ENCODE peak calls at places on chromosomes 16 and 17, in five cellular contexts. One of them, this sample, is unnamed.

GRCh38 chr17:80652751-80653330 is 108.2 kb downstream of the RPTOR start:
- DNase-seq in sigmoid colon: no peak
- DNase-seq in left ventricle myocardium inferior: no peak
- DNase-seq in tibial artery: no peak
- DNase-seq in neural progenitor cell: no peak
- DNase-seq in this sample: no peak

GRCh38 chr17:75976175-75976848 is 2.7 kb downstream of the ACOX1 start:
- DNase-seq in left ventricle myocardium inferior: no peak
- DNase-seq in neural progenitor cell: no peak
- DNase-seq in tibial artery: no peak
- DNase-seq in sigmoid colon: no peak
- DNase-seq in this sample: no peak

GRCh38 chr16:12057276-12057675 is 80.7 kb downstream of the SNX29 start:
- DNase-seq in tibial artery: no peak
- DNase-seq in left ventricle myocardium inferior: no peak
- DNase-seq in neural progenitor cell: no peak
- DNase-seq in sigmoid colon: peak; percentile 69
- DNase-seq in this sample: no peak

GRCh38 chr17:82927311-82927660 is 87.5 kb upstream of the ZNF750 start:
- DNase-seq in tibial artery: no peak
- DNase-seq in left ventricle myocardium inferior: no peak
- DNase-seq in sigmoid colon: no peak
- DNase-seq in neural progenitor cell: no peak
- DNase-seq in this sample: no peak

GRCh38 chr16:51416921-51417320 is 265.9 kb upstream of the SALL1 start:
- DNase-seq in neural progenitor cell: no peak
- DNase-seq in sigmoid colon: no peak
- DNase-seq in left ventricle myocardium inferior: no peak
- DNase-seq in tibial artery: no peak
- DNase-seq in this sample: no peak

GRCh38 chr16:73053379-73054130 is 5.6 kb upstream of the ZFHX3 start:
- DNase-seq in sigmoid colon: peak; percentile 70
- DNase-seq in neural progenitor cell: no peak
- DNase-seq in left ventricle myocardium inferior: no peak
- DNase-seq in tibial artery: peak; percentile 76
- DNase-seq in this sample: no peak

GRCh38 chr17:78341559-78342437 is 18.1 kb downstream of the SOCS3 start:
- DNase-seq in neural progenitor cell: peak; percentile 90
- DNase-seq in sigmoid colon: peak; percentile 89
- DNase-seq in left ventricle myocardium inferior: peak; percentile 85
- DNase-seq in tibial artery: peak; percentile 90
- DNase-seq in this sample: peak; percentile 84

GRCh38 chr17:50634123-50634914 is at the start of gene ABCC3:
- DNase-seq in left ventricle myocardium inferior: peak; percentile 30
- DNase-seq in sigmoid colon: no peak
- DNase-seq in tibial artery: peak; percentile 83
- DNase-seq in neural progenitor cell: peak; percentile 63
- DNase-seq in this sample: peak; percentile 55

GRCh38 chr17:76095943-76096342 is 7.6 kb downstream of the EXOC7 start:
- DNase-seq in tibial artery: no peak
- DNase-seq in sigmoid colon: peak; percentile 41
- DNase-seq in neural progenitor cell: no peak
- DNase-seq in left ventricle myocardium inferior: no peak
- DNase-seq in this sample: no peak

GRCh38 chr16:66979011-66979717 is 9.2 kb upstream of the CES4A start:
- DNase-seq in left ventricle myocardium inferior: peak; percentile 48
- DNase-seq in sigmoid colon: peak; percentile 74
- DNase-seq in neural progenitor cell: no peak
- DNase-seq in tibial artery: no peak
- DNase-seq in this sample: no peak

GRCh38 chr16:57882797-57883196 is 80.5 kb upstream of the KIFC3 start:
- DNase-seq in sigmoid colon: no peak
- DNase-seq in neural progenitor cell: peak; percentile 42
- DNase-seq in left ventricle myocardium inferior: no peak
- DNase-seq in tibial artery: peak; percentile 5
- DNase-seq in this sample: no peak

GRCh38 chr16:19175492-19176262 is 7.6 kb downstream of the SYT17 start:
- DNase-seq in left ventricle myocardium inferior: no peak
- DNase-seq in tibial artery: no peak
- DNase-seq in sigmoid colon: no peak
- DNase-seq in neural progenitor cell: no peak
- DNase-seq in this sample: no peak

GRCh38 chr17:60559659-60559994 is 33.6 kb upstream of the APPBP2 start:
- DNase-seq in tibial artery: no peak
- DNase-seq in neural progenitor cell: no peak
- DNase-seq in left ventricle myocardium inferior: no peak
- DNase-seq in sigmoid colon: no peak
- DNase-seq in this sample: no peak

GRCh38 chr16:15861996-15862395 is 5.2 kb upstream of the MYH11 start:
- DNase-seq in tibial artery: no peak
- DNase-seq in sigmoid colon: no peak
- DNase-seq in neural progenitor cell: no peak
- DNase-seq in left ventricle myocardium inferior: no peak
- DNase-seq in this sample: no peak

GRCh38 chr16:68064791-68065365 is 20.3 kb upstream of the NFATC3 start:
- DNase-seq in tibial artery: peak; percentile 83
- DNase-seq in left ventricle myocardium inferior: peak; percentile 63
- DNase-seq in sigmoid colon: no peak
- DNase-seq in neural progenitor cell: peak; percentile 79
- DNase-seq in this sample: peak; percentile 66

GRCh38 chr17:71632328-71632727 is 488.5 kb upstream of the SOX9 start:
- DNase-seq in neural progenitor cell: no peak
- DNase-seq in left ventricle myocardium inferior: no peak
- DNase-seq in tibial artery: no peak
- DNase-seq in sigmoid colon: no peak
- DNase-seq in this sample: no peak

GRCh38 chr17:37225458-37225857 is 150.3 kb upstream of the C17orf78 start:
- DNase-seq in left ventricle myocardium inferior: no peak
- DNase-seq in tibial artery: no peak
- DNase-seq in sigmoid colon: no peak
- DNase-seq in neural progenitor cell: peak; percentile 72
- DNase-seq in this sample: no peak

GRCh38 chr16:2426941-2427361 is 2.3 kb upstream of the CCNF start:
- DNase-seq in neural progenitor cell: no peak
- DNase-seq in sigmoid colon: peak; percentile 66
- DNase-seq in left ventricle myocardium inferior: no peak
- DNase-seq in tibial artery: no peak
- DNase-seq in this sample: no peak

GRCh38 chr16:25037632-25038031 is 22.5 kb upstream of the ARHGAP17 start:
- DNase-seq in tibial artery: no peak
- DNase-seq in neural progenitor cell: no peak
- DNase-seq in sigmoid colon: no peak
- DNase-seq in left ventricle myocardium inferior: no peak
- DNase-seq in this sample: no peak

GRCh38 chr17:4230142-4230541 is 33.6 kb downstream of the ANKFY1 start:
- DNase-seq in sigmoid colon: peak; percentile 91
- DNase-seq in tibial artery: no peak
- DNase-seq in left ventricle myocardium inferior: no peak
- DNase-seq in neural progenitor cell: no peak
- DNase-seq in this sample: no peak

GRCh38 chr17:2049333-2050245 is 5.3 kb upstream of the HIC1 start:
- DNase-seq in sigmoid colon: peak; percentile 92
- DNase-seq in tibial artery: peak; percentile 90
- DNase-seq in neural progenitor cell: peak; percentile 95
- DNase-seq in left ventricle myocardium inferior: peak; percentile 90
- DNase-seq in this sample: peak; percentile 89

GRCh38 chr17:51120739-51121619 is at the start of gene SPAG9:
- DNase-seq in left ventricle myocardium inferior: peak; percentile 97
- DNase-seq in sigmoid colon: peak; percentile 98
- DNase-seq in tibial artery: peak; percentile 99
- DNase-seq in neural progenitor cell: peak; percentile 98
- DNase-seq in this sample: peak; percentile 97

GRCh38 chr16:48609453-48610023 is 442 bp downstream of the N4BP1 start:
- DNase-seq in neural progenitor cell: peak; percentile 86
- DNase-seq in sigmoid colon: peak; percentile 82
- DNase-seq in left ventricle myocardium inferior: peak; percentile 74
- DNase-seq in tibial artery: peak; percentile 79
- DNase-seq in this sample: peak; percentile 78

GRCh38 chr16:396605-397004 is 394 bp upstream of the NME4 start:
- DNase-seq in tibial artery: peak; percentile 84
- DNase-seq in neural progenitor cell: peak; percentile 75
- DNase-seq in left ventricle myocardium inferior: peak; percentile 56
- DNase-seq in sigmoid colon: peak; percentile 80
- DNase-seq in this sample: no peak

GRCh38 chr17:8237175-8237574 is 10.7 kb downstream of the CTC1 start:
- DNase-seq in sigmoid colon: no peak
- DNase-seq in tibial artery: no peak
- DNase-seq in left ventricle myocardium inferior: no peak
- DNase-seq in neural progenitor cell: no peak
- DNase-seq in this sample: no peak

GRCh38 chr16:11560701-11561439 is 25.8 kb downstream of the LITAF start:
- DNase-seq in neural progenitor cell: peak; percentile 31
- DNase-seq in tibial artery: no peak
- DNase-seq in sigmoid colon: no peak
- DNase-seq in left ventricle myocardium inferior: no peak
- DNase-seq in this sample: no peak

GRCh38 chr17:38453951-38454421 is 25.7 kb downstream of the ARHGAP23 start:
- DNase-seq in left ventricle myocardium inferior: no peak
- DNase-seq in sigmoid colon: no peak
- DNase-seq in neural progenitor cell: peak; percentile 45
- DNase-seq in tibial artery: no peak
- DNase-seq in this sample: peak; percentile 57

GRCh38 chr17:36575028-36575427 is 16.7 kb upstream of the DHRS11 start:
- DNase-seq in sigmoid colon: no peak
- DNase-seq in tibial artery: no peak
- DNase-seq in left ventricle myocardium inferior: no peak
- DNase-seq in neural progenitor cell: no peak
- DNase-seq in this sample: no peak

GRCh38 chr17:50361561-50362480 is 11.2 kb downstream of the MRPL27 start:
- DNase-seq in left ventricle myocardium inferior: no peak
- DNase-seq in tibial artery: no peak
- DNase-seq in sigmoid colon: peak; percentile 75
- DNase-seq in neural progenitor cell: peak; percentile 80
- DNase-seq in this sample: no peak

GRCh38 chr17:29591737-29592624 is 951 bp upstream of the ANKRD13B start:
- DNase-seq in neural progenitor cell: peak; percentile 96
- DNase-seq in left ventricle myocardium inferior: peak; percentile 90
- DNase-seq in sigmoid colon: peak; percentile 93
- DNase-seq in tibial artery: peak; percentile 92
- DNase-seq in this sample: peak; percentile 93

GRCh38 chr17:57697891-57698708 is 47.0 kb downstream of the CCDC182 start:
- DNase-seq in tibial artery: no peak
- DNase-seq in neural progenitor cell: peak; percentile 62
- DNase-seq in sigmoid colon: no peak
- DNase-seq in left ventricle myocardium inferior: no peak
- DNase-seq in this sample: no peak
- H3K4me3 ChIP-seq in tibial artery: no peak overlapping the region
- H3K4me3 ChIP-seq in neural progenitor cell: no peak overlapping the region
- H3K4me3 ChIP-seq in sigmoid colon: no peak overlapping the region
- H3K4me3 ChIP-seq in left ventricle myocardium inferior: no peak overlapping the region
- H3K4me3 ChIP-seq in this sample: no peak overlapping the region

DNA sequence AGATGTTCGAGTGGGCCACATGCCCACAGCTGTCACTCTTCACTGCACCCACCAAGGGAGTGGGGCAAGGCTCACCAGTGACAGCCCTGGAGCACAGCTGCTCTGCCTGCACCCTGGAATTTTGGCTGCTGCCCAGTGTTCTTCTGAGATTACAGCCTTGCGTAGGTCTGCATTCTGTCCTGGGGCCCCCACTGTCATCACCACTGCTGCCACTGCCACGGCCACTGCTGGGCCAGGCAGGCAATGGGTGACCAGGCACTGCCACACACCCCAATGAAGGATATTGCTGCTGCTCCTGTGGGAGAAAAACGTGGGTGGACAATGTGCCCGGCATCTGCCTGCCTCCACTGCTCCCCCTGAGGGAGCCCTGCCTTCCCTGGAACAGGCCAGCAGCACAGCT is 1717.0 kb downstream of the TP53TG3F start:
- DNase-seq in tibial artery: no peak
- DNase-seq in sigmoid colon: no peak
- DNase-seq in left ventricle myocardium inferior: peak; percentile 51
- DNase-seq in neural progenitor cell: no peak
- DNase-seq in this sample: peak; percentile 36
- H3K9me3 ChIP-seq in tibial artery: no peaks in the 10 kb centered on the region
- H3K9me3 ChIP-seq in sigmoid colon: no peaks in the 10 kb centered on the region
- H3K9me3 ChIP-seq in left ventricle myocardium inferior: no peaks in the 10 kb centered on the region
- H3K9me3 ChIP-seq in neural progenitor cell: peaks cover 18% of the 10 kb centered on the region
- H3K9me3 ChIP-seq in this sample: no peaks in the 10 kb centered on the region

GRCh38 chr17:48129981-48130380 is 22.4 kb downstream of the SNX11 start:
- DNase-seq in tibial artery: no peak
- DNase-seq in left ventricle myocardium inferior: no peak
- DNase-seq in neural progenitor cell: peak; percentile 37
- DNase-seq in sigmoid colon: no peak
- DNase-seq in this sample: no peak

GRCh38 chr17:48128411-48128810 is 20.8 kb downstream of the SNX11 start:
- DNase-seq in sigmoid colon: no peak
- DNase-seq in left ventricle myocardium inferior: no peak
- DNase-seq in neural progenitor cell: peak; percentile 52
- DNase-seq in tibial artery: no peak
- DNase-seq in this sample: no peak

GRCh38 chr17:48134912-48135480 is 27.4 kb downstream of the SNX11 start:
- DNase-seq in neural progenitor cell: peak; percentile 66
- DNase-seq in left ventricle myocardium inferior: no peak
- DNase-seq in tibial artery: no peak
- DNase-seq in sigmoid colon: no peak
- DNase-seq in this sample: no peak

GRCh38 chr17:48131216-48131824 is 23.8 kb downstream of the SNX11 start:
- DNase-seq in left ventricle myocardium inferior: no peak
- DNase-seq in tibial artery: no peak
- DNase-seq in neural progenitor cell: peak; percentile 93
- DNase-seq in sigmoid colon: peak; percentile 70
- DNase-seq in this sample: no peak

GRCh38 chr17:48132375-48132774 is 24.8 kb downstream of the SNX11 start:
- DNase-seq in sigmoid colon: no peak
- DNase-seq in neural progenitor cell: no peak
- DNase-seq in left ventricle myocardium inferior: no peak
- DNase-seq in tibial artery: no peak
- DNase-seq in this sample: no peak
- H3K4me3 ChIP-seq in sigmoid colon: no peak overlapping the region
- H3K4me3 ChIP-seq in neural progenitor cell: no peak overlapping the region
- H3K4me3 ChIP-seq in left ventricle myocardium inferior: no peak overlapping the region
- H3K4me3 ChIP-seq in tibial artery: no peak overlapping the region
- H3K4me3 ChIP-seq in this sample: no peak overlapping the region

GRCh38 chr17:6657633-6658287 is 6.2 kb downstream of the C17orf100 start:
- DNase-seq in sigmoid colon: no peak
- DNase-seq in neural progenitor cell: no peak
- DNase-seq in left ventricle myocardium inferior: no peak
- DNase-seq in tibial artery: no peak
- DNase-seq in this sample: no peak
- H3K9me3 ChIP-seq in sigmoid colon: no peaks in the 10 kb centered on the region
- H3K9me3 ChIP-seq in neural progenitor cell: no peaks in the 10 kb centered on the region
- H3K9me3 ChIP-seq in left ventricle myocardium inferior: no peaks in the 10 kb centered on the region
- H3K9me3 ChIP-seq in tibial artery: no peaks in the 10 kb centered on the region
- H3K9me3 ChIP-seq in this sample: no peaks in the 10 kb centered on the region

DNA sequence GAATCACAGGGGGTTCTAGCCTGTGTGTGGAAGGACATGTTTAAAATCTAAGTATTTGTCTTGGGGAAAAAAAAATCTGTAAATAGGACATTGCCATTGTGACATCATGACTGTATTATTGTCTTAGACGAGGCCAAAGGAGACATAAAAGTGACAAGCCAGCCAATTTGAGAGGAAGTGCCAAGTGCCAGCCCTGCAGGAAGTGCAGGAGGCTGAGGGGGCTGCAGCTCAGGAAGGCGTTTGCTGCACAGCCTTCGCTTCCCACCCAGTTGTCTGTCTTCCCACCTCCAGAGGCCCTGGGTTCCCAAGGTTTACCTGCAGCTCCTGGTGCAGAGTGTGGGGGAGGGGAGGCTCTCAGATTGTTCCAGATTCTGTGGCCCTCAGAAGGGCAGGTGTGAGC is 1.3 kb downstream of the ADCY7 start:
- DNase-seq in sigmoid colon: peak; percentile 49
- DNase-seq in neural progenitor cell: no peak
- DNase-seq in tibial artery: peak; percentile 56
- DNase-seq in left ventricle myocardium inferior: no peak
- DNase-seq in this sample: no peak
- H3K4me3 ChIP-seq in sigmoid colon: no peak overlapping the region
- H3K4me3 ChIP-seq in neural progenitor cell: no peak overlapping the region
- H3K4me3 ChIP-seq in tibial artery: no peak overlapping the region
- H3K4me3 ChIP-seq in left ventricle myocardium inferior: peak overlapping the region; percentile 59
- H3K4me3 ChIP-seq in this sample: peak overlapping the region; percentile 5